ENCODE peak calls at places on chromosomes 2 and 18, in nine cellular contexts. R is astrocyte; Z is heart right ventricle; H is aorta; A is pancreas; Y is stomach; Q is adipocyte; G is IMR-90; N is CD4-positive, CD25-positive, alpha-beta regulatory T cell. E is an unnamed sample.
A peak's percentile ranks its signal among the peaks of the same experiment; 100 is the strongest.

GRCh38 chr2:6423131-6423530 is 442.6 kb downstream of the CMPK2 start:
- DNase-seq in R (peak; percentile 24), Z (no peak), H (no peak), A (no peak), Y (no peak), Q (peak; percentile 68), G (peak; percentile 62), N (no peak), E (no peak)

GRCh38 chr2:190853659-190854386 is 26.8 kb upstream of the GLS start:
- DNase-seq in R (no peak), Z (no peak), H (no peak), A (no peak), Y (no peak), Q (peak; percentile 52), G (no peak), N (no peak), E (no peak)

GRCh38 chr2:217851191-217852020 is 151.4 kb downstream of the TNS1 start:
- DNase-seq in R (peak; percentile 70), Z (peak; percentile 65), H (peak; percentile 71), A (no peak), Y (no peak), Q (peak; percentile 58), G (peak; percentile 68), N (no peak), E (no peak)

GRCh38 chr2:9558948-9559381 is 3.3 kb upstream of the ADAM17 start:
- DNase-seq in R (peak; percentile 97), Z (no peak), H (no peak), A (no peak), Y (no peak), Q (peak; percentile 95), G (peak; percentile 97), N (no peak), E (no peak)

GRCh38 chr18:79531386-79531785 is 135.7 kb downstream of the NFATC1 start:
- DNase-seq in R (no peak), Z (no peak), H (peak; percentile 56), A (no peak), Y (no peak), Q (no peak), G (no peak), N (no peak), E (no peak)

GRCh38 chr2:47422560-47422959 is 19.6 kb downstream of the MSH2 start:
- DNase-seq in R (peak; percentile 56), Z (no peak), H (no peak), A (no peak), Y (no peak), Q (peak; percentile 6), G (peak; percentile 76), N (no peak), E (no peak)

GRCh38 chr2:13597176-13597575 is 880.4 kb downstream of the TRIB2 start:
- DNase-seq in R (no peak), Z (no peak), H (no peak), A (no peak), Y (no peak), Q (peak; percentile 55), G (no peak), N (no peak), E (no peak)

GRCh38 chr2:160736148-160736547 is 242.5 kb upstream of the RBMS1 start:
- DNase-seq in R (no peak), Z (no peak), H (no peak), A (no peak), Y (no peak), Q (no peak), G (no peak), N (no peak), E (no peak)

GRCh38 chr2:96875498-96876035 is 5.7 kb upstream of the SEMA4C start:
- DNase-seq in R (no peak), Z (no peak), H (no peak), A (no peak), Y (no peak), Q (no peak), G (no peak), N (no peak), E (no peak)

GRCh38 chr18:79208882-79209281 is 139.7 kb downstream of the ATP9B start:
- DNase-seq in R (no peak), Z (no peak), H (no peak), A (peak; percentile 71), Y (no peak), Q (no peak), G (no peak), N (no peak), E (no peak)

GRCh38 chr18:36729197-36729596 is 99.6 kb downstream of the TPGS2 start:
- DNase-seq in R (no peak), Z (no peak), H (no peak), A (no peak), Y (no peak), Q (no peak), G (no peak), N (no peak), E (no peak)

GRCh38 chr2:109222825-109223471 is 93.9 kb downstream of the SH3RF3 start:
- DNase-seq in R (no peak), Z (no peak), H (no peak), A (no peak), Y (no peak), Q (no peak), G (no peak), N (no peak), E (no peak)

GRCh38 chr2:231614559-231615057 is 21.9 kb downstream of the TEX44 start:
- DNase-seq in R (no peak), Z (peak; percentile 65), H (peak; percentile 90), A (peak; percentile 37), Y (peak; percentile 41), Q (no peak), G (no peak), N (no peak), E (no peak)

GRCh38 chr2:239348563-239349447 is 52.0 kb downstream of the HDAC4 start:
- DNase-seq in R (no peak), Z (no peak), H (no peak), A (no peak), Y (no peak), Q (no peak), G (no peak), N (no peak), E (no peak)

GRCh38 chr18:3914116-3914515 is 464.1 kb downstream of the TGIF1 start:
- DNase-seq in R (no peak), Z (no peak), H (no peak), A (no peak), Y (no peak), Q (peak; percentile 32), G (no peak), N (no peak), E (no peak)

DNA sequence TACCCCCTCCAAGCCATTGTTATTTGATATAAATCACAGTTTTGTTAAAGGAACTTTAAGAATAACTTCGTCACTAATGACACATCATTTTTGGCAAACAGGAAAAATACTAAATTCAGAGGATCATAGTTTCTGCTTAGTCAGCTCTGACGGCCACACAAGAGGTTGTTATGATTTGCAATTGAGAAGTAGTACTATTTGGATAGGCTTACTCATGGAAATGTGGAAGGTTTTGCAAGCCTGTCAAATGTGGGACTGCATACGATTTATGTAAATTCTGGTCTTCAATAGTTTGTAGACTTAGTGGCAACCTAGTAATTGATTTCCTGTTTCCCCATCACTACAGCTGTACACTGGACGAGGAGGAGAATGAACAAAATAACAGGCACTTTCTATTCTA is 108.1 kb downstream of the ARHGEF33 start:
- DNase-seq in R (peak; percentile 90), Z (no peak), H (no peak), A (no peak), Y (no peak), Q (peak; percentile 89), G (peak; percentile 98), N (no peak), E (no peak)
- H3K4me3 ChIP-seq in R (no peak overlapping the region), Z (no peak overlapping the region), H (no peak overlapping the region), A (no peak overlapping the region), Y (no peak overlapping the region), Q (no peak overlapping the region), G (no peak overlapping the region), N (no peak overlapping the region), E (no peak overlapping the region)

GRCh38 chr2:66536290-66536673 is 101.4 kb downstream of the MEIS1 start:
- DNase-seq in R (no peak), Z (no peak), H (no peak), A (no peak), Y (no peak), Q (no peak), G (no peak), N (no peak), E (no peak)
- H3K4me3 ChIP-seq in R (no peak overlapping the region), Z (no peak overlapping the region), H (no peak overlapping the region), A (no peak overlapping the region), Y (no peak overlapping the region), Q (no peak overlapping the region), G (no peak overlapping the region), N (no peak overlapping the region), E (no peak overlapping the region)

GRCh38 chr2:207770602-207771404 is 1.1 kb upstream of the FZD5 start:
- DNase-seq in R (no peak), Z (no peak), H (no peak), A (no peak), Y (no peak), Q (peak; percentile 19), G (no peak), N (peak; percentile 19), E (no peak)

GRCh38 chr2:207772844-207773205 is 3.1 kb upstream of the FZD5 start:
- DNase-seq in R (no peak), Z (no peak), H (no peak), A (no peak), Y (no peak), Q (no peak), G (no peak), N (no peak), E (no peak)

GRCh38 chr2:207768891-207769596 is 662 bp downstream of the FZD5 start:
- DNase-seq in R (no peak), Z (no peak), H (no peak), A (no peak), Y (no peak), Q (peak; percentile 39), G (no peak), N (peak; percentile 20), E (no peak)

GRCh38 chr2:207772081-207772843 is 2.6 kb upstream of the FZD5 start:
- DNase-seq in R (no peak), Z (peak; percentile 24), H (peak; percentile 79), A (peak; percentile 31), Y (no peak), Q (no peak), G (no peak), N (no peak), E (no peak)

GRCh38 chr2:207771421-207771820 is 1.7 kb upstream of the FZD5 start:
- DNase-seq in R (no peak), Z (no peak), H (no peak), A (no peak), Y (no peak), Q (no peak), G (no peak), N (no peak), E (no peak)
- H3K4me3 ChIP-seq in R (no peak overlapping the region), Z (no peak overlapping the region), H (no peak overlapping the region), A (no peak overlapping the region), Y (no peak overlapping the region), Q (peak overlapping the region; percentile 95), G (no peak overlapping the region), N (no peak overlapping the region), E (no peak overlapping the region)

GRCh38 chr2:8217366-8218125 is 464.3 kb upstream of the ID2 start:
- DNase-seq in R (no peak), Z (no peak), H (no peak), A (no peak), Y (no peak), Q (no peak), G (no peak), N (no peak), E (no peak)
- H3K4me3 ChIP-seq in R (no peak overlapping the region), Z (no peak overlapping the region), H (no peak overlapping the region), A (no peak overlapping the region), Y (no peak overlapping the region), Q (no peak overlapping the region), G (no peak overlapping the region), N (no peak overlapping the region), E (no peak overlapping the region)

E was measured in CD8-positive, alpha-beta memory T cell.